ENCODE peak calls at places on chromosome 22, in eight cellular contexts. One of them, this sample, is unnamed.

GRCh38 chr22:47155131-47155885 is 392.9 kb downstream of the TBC1D22A start:
- DNase-seq in T-cell: no peak
- DNase-seq in HL-60: no peak
- DNase-seq in OCI-M1: no peak
- DNase-seq in GM04504: no peak
- DNase-seq in EL: no peak
- DNase-seq in cardiac muscle cell: no peak
- DNase-seq in A172: no peak
- DNase-seq in this sample: no peak

GRCh38 chr22:49545606-49546005 is 282.1 kb downstream of the BRD1 start:
- DNase-seq in T-cell: no peak
- DNase-seq in HL-60: no peak
- DNase-seq in OCI-M1: no peak
- DNase-seq in GM04504: no peak
- DNase-seq in EL: no peak
- DNase-seq in cardiac muscle cell: no peak
- DNase-seq in A172: no peak
- DNase-seq in this sample: no peak

GRCh38 chr22:21602579-21602978 is 27.2 kb downstream of the YDJC start:
- DNase-seq in T-cell: no peak
- DNase-seq in HL-60: no peak
- DNase-seq in OCI-M1: no peak
- DNase-seq in GM04504: no peak
- DNase-seq in EL: no peak
- DNase-seq in cardiac muscle cell: no peak
- DNase-seq in A172: no peak
- DNase-seq in this sample: no peak

GRCh38 chr22:37749223-37749622 is 52.4 kb downstream of the TRIOBP start:
- DNase-seq in T-cell: no peak
- DNase-seq in HL-60: no peak
- DNase-seq in OCI-M1: no peak
- DNase-seq in GM04504: no peak
- DNase-seq in EL: no peak
- DNase-seq in cardiac muscle cell: no peak
- DNase-seq in A172: no peak
- DNase-seq in this sample: no peak

GRCh38 chr22:24952837-24953293 is 349 bp downstream of the KIAA1671 start:
- DNase-seq in T-cell: peak; percentile 7
- DNase-seq in HL-60: no peak
- DNase-seq in OCI-M1: peak; percentile 60
- DNase-seq in GM04504: no peak
- DNase-seq in EL: peak; percentile 39
- DNase-seq in cardiac muscle cell: peak; percentile 57
- DNase-seq in A172: peak; percentile 48
- DNase-seq in this sample: peak; percentile 64

GRCh38 chr22:19902245-19902699 is 39.3 kb upstream of the COMT start:
- DNase-seq in T-cell: no peak
- DNase-seq in HL-60: no peak
- DNase-seq in OCI-M1: no peak
- DNase-seq in GM04504: no peak
- DNase-seq in EL: no peak
- DNase-seq in cardiac muscle cell: no peak
- DNase-seq in A172: no peak
- DNase-seq in this sample: no peak

GRCh38 chr22:37472418-37473006 is 13.7 kb downstream of the MFNG start:
- DNase-seq in T-cell: peak; percentile 32
- DNase-seq in HL-60: no peak
- DNase-seq in OCI-M1: peak; percentile 26
- DNase-seq in GM04504: no peak
- DNase-seq in EL: peak; percentile 48
- DNase-seq in cardiac muscle cell: peak; percentile 38
- DNase-seq in A172: peak; percentile 21
- DNase-seq in this sample: no peak

GRCh38 chr22:29520851-29521250 is 32.7 kb downstream of the THOC5 start:
- DNase-seq in T-cell: no peak
- DNase-seq in HL-60: no peak
- DNase-seq in OCI-M1: peak; percentile 2
- DNase-seq in GM04504: peak; percentile 48
- DNase-seq in EL: peak; percentile 73
- DNase-seq in cardiac muscle cell: peak; percentile 82
- DNase-seq in A172: peak; percentile 72
- DNase-seq in this sample: peak; percentile 80

GRCh38 chr22:39724390-39724789 is 153.8 kb downstream of the CACNA1I start:
- DNase-seq in T-cell: no peak
- DNase-seq in HL-60: no peak
- DNase-seq in OCI-M1: peak; percentile 27
- DNase-seq in GM04504: no peak
- DNase-seq in EL: no peak
- DNase-seq in cardiac muscle cell: no peak
- DNase-seq in A172: peak; percentile 27
- DNase-seq in this sample: no peak

GRCh38 chr22:19174106-19175025 is 4.2 kb downstream of the SLC25A1 start:
- DNase-seq in T-cell: no peak
- DNase-seq in HL-60: peak; percentile 93
- DNase-seq in OCI-M1: no peak
- DNase-seq in GM04504: peak; percentile 83
- DNase-seq in EL: peak; percentile 87
- DNase-seq in cardiac muscle cell: peak; percentile 85
- DNase-seq in A172: peak; percentile 55
- DNase-seq in this sample: peak; percentile 39

GRCh38 chr22:43506487-43506886 is 94.7 kb downstream of the MPPED1 start:
- DNase-seq in T-cell: no peak
- DNase-seq in HL-60: no peak
- DNase-seq in OCI-M1: no peak
- DNase-seq in GM04504: no peak
- DNase-seq in EL: no peak
- DNase-seq in cardiac muscle cell: no peak
- DNase-seq in A172: no peak
- DNase-seq in this sample: no peak

GRCh38 chr22:19431641-19432091 is at the start of gene HIRA:
- DNase-seq in T-cell: peak; percentile 91
- DNase-seq in HL-60: peak; percentile 84
- DNase-seq in OCI-M1: peak; percentile 92
- DNase-seq in GM04504: peak; percentile 39
- DNase-seq in EL: peak; percentile 78
- DNase-seq in cardiac muscle cell: peak; percentile 84
- DNase-seq in A172: peak; percentile 41
- DNase-seq in this sample: peak; percentile 83

GRCh38 chr22:27300661-27301285 is 500.8 kb downstream of the MN1 start:
- DNase-seq in T-cell: no peak
- DNase-seq in HL-60: no peak
- DNase-seq in OCI-M1: no peak
- DNase-seq in GM04504: no peak
- DNase-seq in EL: no peak
- DNase-seq in cardiac muscle cell: no peak
- DNase-seq in A172: no peak
- DNase-seq in this sample: no peak

GRCh38 chr22:21054714-21055563 is 9.2 kb downstream of the LRRC74B start:
- DNase-seq in T-cell: no peak
- DNase-seq in HL-60: no peak
- DNase-seq in OCI-M1: no peak
- DNase-seq in GM04504: no peak
- DNase-seq in EL: no peak
- DNase-seq in cardiac muscle cell: no peak
- DNase-seq in A172: no peak
- DNase-seq in this sample: no peak

GRCh38 chr22:46136539-46137217 is 13.6 kb upstream of the PPARA start:
- DNase-seq in T-cell: no peak
- DNase-seq in HL-60: no peak
- DNase-seq in OCI-M1: no peak
- DNase-seq in GM04504: no peak
- DNase-seq in EL: no peak
- DNase-seq in cardiac muscle cell: no peak
- DNase-seq in A172: no peak
- DNase-seq in this sample: no peak

GRCh38 chr22:27662359-27663030 is 139.1 kb downstream of the MN1 start:
- DNase-seq in T-cell: no peak
- DNase-seq in HL-60: no peak
- DNase-seq in OCI-M1: no peak
- DNase-seq in GM04504: no peak
- DNase-seq in EL: no peak
- DNase-seq in cardiac muscle cell: peak; percentile 80
- DNase-seq in A172: peak; percentile 7
- DNase-seq in this sample: no peak

GRCh38 chr22:39348909-39349505 is 784 bp upstream of the SYNGR1 start:
- DNase-seq in T-cell: no peak
- DNase-seq in HL-60: peak; percentile 90
- DNase-seq in OCI-M1: peak; percentile 8
- DNase-seq in GM04504: no peak
- DNase-seq in EL: no peak
- DNase-seq in cardiac muscle cell: no peak
- DNase-seq in A172: no peak
- DNase-seq in this sample: no peak

GRCh38 chr22:31604137-31604705 is 57.8 kb downstream of the PISD start:
- DNase-seq in T-cell: no peak
- DNase-seq in HL-60: no peak
- DNase-seq in OCI-M1: no peak
- DNase-seq in GM04504: no peak
- DNase-seq in EL: no peak
- DNase-seq in cardiac muscle cell: no peak
- DNase-seq in A172: no peak
- DNase-seq in this sample: no peak

GRCh38 chr22:20131856-20132685 is 467 bp downstream of the ZDHHC8 start:
- DNase-seq in T-cell: peak; percentile 25
- DNase-seq in HL-60: no peak
- DNase-seq in OCI-M1: no peak
- DNase-seq in GM04504: no peak
- DNase-seq in EL: no peak
- DNase-seq in cardiac muscle cell: no peak
- DNase-seq in A172: no peak
- DNase-seq in this sample: no peak

GRCh38 chr22:20084547-20085413 is 4.7 kb downstream of the DGCR8 start:
- DNase-seq in T-cell: no peak
- DNase-seq in HL-60: peak; percentile 23
- DNase-seq in OCI-M1: peak; percentile 63
- DNase-seq in GM04504: no peak
- DNase-seq in EL: no peak
- DNase-seq in cardiac muscle cell: peak; percentile 21
- DNase-seq in A172: no peak
- DNase-seq in this sample: no peak

GRCh38 chr22:32661737-32662586 is 139.5 kb upstream of the TIMP3 start:
- DNase-seq in T-cell: no peak
- DNase-seq in HL-60: no peak
- DNase-seq in OCI-M1: no peak
- DNase-seq in GM04504: peak; percentile 94
- DNase-seq in EL: peak; percentile 79
- DNase-seq in cardiac muscle cell: peak; percentile 66
- DNase-seq in A172: no peak
- DNase-seq in this sample: peak; percentile 72

GRCh38 chr22:44731357-44731970 is 20.9 kb upstream of the ARHGAP8 start:
- DNase-seq in T-cell: no peak
- DNase-seq in HL-60: no peak
- DNase-seq in OCI-M1: no peak
- DNase-seq in GM04504: no peak
- DNase-seq in EL: no peak
- DNase-seq in cardiac muscle cell: no peak
- DNase-seq in A172: no peak
- DNase-seq in this sample: no peak

GRCh38 chr22:21582801-21583740 is 15.6 kb downstream of the UBE2L3 start:
- DNase-seq in T-cell: no peak
- DNase-seq in HL-60: no peak
- DNase-seq in OCI-M1: no peak
- DNase-seq in GM04504: no peak
- DNase-seq in EL: no peak
- DNase-seq in cardiac muscle cell: no peak
- DNase-seq in A172: no peak
- DNase-seq in this sample: no peak

GRCh38 chr22:29945435-29945834 is 62.5 kb downstream of the MTMR3 start:
- DNase-seq in T-cell: no peak
- DNase-seq in HL-60: no peak
- DNase-seq in OCI-M1: no peak
- DNase-seq in GM04504: no peak
- DNase-seq in EL: no peak
- DNase-seq in cardiac muscle cell: no peak
- DNase-seq in A172: no peak
- DNase-seq in this sample: no peak

GRCh38 chr22:38240734-38241252 is 32.0 kb downstream of the TMEM184B start:
- DNase-seq in T-cell: no peak
- DNase-seq in HL-60: no peak
- DNase-seq in OCI-M1: peak; percentile 49
- DNase-seq in GM04504: peak; percentile 69
- DNase-seq in EL: peak; percentile 91
- DNase-seq in cardiac muscle cell: peak; percentile 83
- DNase-seq in A172: peak; percentile 82
- DNase-seq in this sample: peak; percentile 95

GRCh38 chr22:40312050-40312449 is 34.2 kb upstream of the ADSL start:
- DNase-seq in T-cell: no peak
- DNase-seq in HL-60: no peak
- DNase-seq in OCI-M1: no peak
- DNase-seq in GM04504: no peak
- DNase-seq in EL: no peak
- DNase-seq in cardiac muscle cell: no peak
- DNase-seq in A172: no peak
- DNase-seq in this sample: no peak

GRCh38 chr22:41030891-41031290 is 61.5 kb upstream of the EP300 start:
- DNase-seq in T-cell: no peak
- DNase-seq in HL-60: no peak
- DNase-seq in OCI-M1: no peak
- DNase-seq in GM04504: no peak
- DNase-seq in EL: peak; percentile 55
- DNase-seq in cardiac muscle cell: peak; percentile 88
- DNase-seq in A172: peak; percentile 69
- DNase-seq in this sample: peak; percentile 78

GRCh38 chr22:46077669-46078099 is 72.6 kb upstream of the PPARA start:
- DNase-seq in T-cell: no peak
- DNase-seq in HL-60: no peak
- DNase-seq in OCI-M1: no peak
- DNase-seq in GM04504: no peak
- DNase-seq in EL: peak; percentile 52
- DNase-seq in cardiac muscle cell: no peak
- DNase-seq in A172: no peak
- DNase-seq in this sample: no peak

GRCh38 chr22:38954414-38955043 is 2.9 kb upstream of the APOBEC3A start:
- DNase-seq in T-cell: no peak
- DNase-seq in HL-60: no peak
- DNase-seq in OCI-M1: no peak
- DNase-seq in GM04504: no peak
- DNase-seq in EL: no peak
- DNase-seq in cardiac muscle cell: no peak
- DNase-seq in A172: no peak
- DNase-seq in this sample: no peak

GRCh38 chr22:22935056-22935545 is 47.5 kb downstream of the IGLL5 start:
- DNase-seq in T-cell: no peak
- DNase-seq in HL-60: no peak
- DNase-seq in OCI-M1: no peak
- DNase-seq in GM04504: no peak
- DNase-seq in EL: no peak
- DNase-seq in cardiac muscle cell: no peak
- DNase-seq in A172: no peak
- DNase-seq in this sample: no peak

GRCh38 chr22:39514373-39514973 is 5.9 kb upstream of the ATF4 start:
- DNase-seq in T-cell: no peak
- DNase-seq in HL-60: peak; percentile 68
- DNase-seq in OCI-M1: peak; percentile 71
- DNase-seq in GM04504: no peak
- DNase-seq in EL: peak; percentile 44
- DNase-seq in cardiac muscle cell: peak; percentile 58
- DNase-seq in A172: no peak
- DNase-seq in this sample: peak; percentile 32

GRCh38 chr22:38260760-38261477 is 11.9 kb downstream of the TMEM184B start:
- DNase-seq in T-cell: no peak
- DNase-seq in HL-60: no peak
- DNase-seq in OCI-M1: no peak
- DNase-seq in GM04504: no peak
- DNase-seq in EL: no peak
- DNase-seq in cardiac muscle cell: no peak
- DNase-seq in A172: no peak
- DNase-seq in this sample: peak; percentile 42

GRCh38 chr22:42399315-42400271 is 32.6 kb downstream of the NFAM1 start:
- DNase-seq in T-cell: no peak
- DNase-seq in HL-60: peak; percentile 37
- DNase-seq in OCI-M1: peak; percentile 73
- DNase-seq in GM04504: no peak
- DNase-seq in EL: no peak
- DNase-seq in cardiac muscle cell: peak; percentile 3
- DNase-seq in A172: peak; percentile 4
- DNase-seq in this sample: peak; percentile 10

GRCh38 chr22:37211853-37212173 is 464 bp downstream of the SSTR3 start:
- DNase-seq in T-cell: no peak
- DNase-seq in HL-60: no peak
- DNase-seq in OCI-M1: no peak
- DNase-seq in GM04504: no peak
- DNase-seq in EL: no peak
- DNase-seq in cardiac muscle cell: no peak
- DNase-seq in A172: no peak
- DNase-seq in this sample: no peak

This sample was measured in astrocyte of the spinal cord.